ENCODE peak calls at places on chromosomes 7 and 10, in four cellular contexts. V is NCI-H1436 treated with DMSO at 0.1 percent for 48 hours, T is GM12864, R is NCI-H1105. O is an unnamed sample.

GRCh38 chr7:45923818-45924217 is 2.7 kb upstream of the IGFBP3 start:
- DNase-seq in T (no peak), V (no peak), R (no peak), O (no peak)

GRCh38 chr7:40015790-40016296 is 65.8 kb downstream of the CDK13 start:
- DNase-seq in T (peak), V (no peak), R (peak), O (peak)

GRCh38 chr10:119391430-119392313 is 150.8 kb downstream of the RGS10 start:
- DNase-seq in V (no peak), T (no peak), R (no peak), O (no peak)

GRCh38 chr7:140674899-140675701 is 2.4 kb downstream of the ADCK2 start:
- DNase-seq in T (no peak), R (no peak), V (no peak), O (no peak)

GRCh38 chr10:124688889-124689670 is 55.1 kb downstream of the FAM53B start:
- DNase-seq in V (no peak), T (peak), R (no peak), O (peak)

GRCh38 chr10:112151640-112152039 is 31.9 kb downstream of the GPAM start:
- DNase-seq in V (no peak), R (no peak), T (no peak), O (no peak)

GRCh38 chr10:29896053-29896452 is 163.3 kb downstream of the JCAD start:
- DNase-seq in V (no peak), R (no peak), T (no peak), O (no peak)

GRCh38 chr10:134743-135600 is at the start of gene ZMYND11:
- DNase-seq in R (peak), V (no peak), T (no peak), O (no peak)

GRCh38 chr7:96169439-96169838 is 152.5 kb downstream of the SLC25A13 start:
- DNase-seq in V (no peak), T (no peak), R (no peak), O (no peak)

GRCh38 chr10:21536874-21537273 is 2.8 kb downstream of the MLLT10 start:
- DNase-seq in V (no peak), T (no peak), R (no peak), O (no peak)

GRCh38 chr7:29920491-29920890 is 69.1 kb downstream of the SCRN1 start:
- DNase-seq in T (no peak), V (no peak), R (no peak), O (no peak)

GRCh38 chr10:51675088-51675487 is 24.3 kb downstream of the CSTF2T start:
- DNase-seq in V (no peak), R (no peak), T (no peak), O (no peak)

GRCh38 chr7:158031820-158032424 is 555.7 kb downstream of the PTPRN2 start:
- DNase-seq in R (no peak), T (no peak), V (no peak), O (no peak)

GRCh38 chr7:30920021-30920583 is 8.4 kb downstream of the AQP1 start:
- DNase-seq in R (no peak), T (no peak), V (no peak), O (no peak)

GRCh38 chr7:131110294-131111080 is 217.2 kb upstream of the MKLN1 start:
- DNase-seq in R (no peak), T (no peak), V (no peak), O (no peak)

GRCh38 chr7:128836729-128837348 is 6.6 kb downstream of the FLNC start:
- DNase-seq in V (no peak), T (no peak), R (no peak), O (no peak)

O was measured in GM12878.